ENCODE peak calls at places on chromosomes 6 and 20, in seven cellular contexts. H is cardiac fibroblast; V is activated CD4-positive, CD25-positive, alpha-beta regulatory T cell treated with anti-CD3 and anti-CD28 coated beads, Interleukin-2, amount 50 U/mL, for 72 hours; N is NCI-H446 treated with DMSO at 0.1 percent for 48 hours; C is upper lobe of right lung; D is activated CD4-positive, alpha-beta T cell treated with anti-CD3 and anti-CD28 coated beads, Interleukin-2, amount 50 U/mL, for 1 hour; O is left cardiac atrium. E is an unnamed sample.
A peak's percentile ranks its signal among the peaks of the same experiment; 100 is the strongest.

GRCh38 chr6:28807682-28808280 is 116.0 kb downstream of the TRIM27 start:
- DNase-seq in O (no peak), N (peak; percentile 40), D (no peak), V (no peak), H (peak; percentile 88), C (no peak), E (no peak)

GRCh38 chr6:108667984-108668383 is 107.3 kb downstream of the FOXO3 start:
- DNase-seq in D (no peak), V (no peak), O (no peak), H (peak; percentile 44), N (no peak), C (no peak), E (no peak)

GRCh38 chr6:111260570-111261298 is 173.4 kb downstream of the SLC16A10 start:
- DNase-seq in V (no peak), D (no peak), N (no peak), C (no peak), O (no peak), H (no peak), E (no peak)

GRCh38 chr6:90584636-90585255 is 2.1 kb downstream of the MAP3K7 start:
- DNase-seq in H (peak; percentile 37), D (no peak), C (no peak), V (no peak), O (no peak), N (no peak), E (no peak)

GRCh38 chr20:40293740-40294139 is 395.3 kb downstream of the MAFB start:
- DNase-seq in H (no peak), C (no peak), V (no peak), O (no peak), D (no peak), N (peak; percentile 74), E (no peak)

GRCh38 chr6:2581611-2582010 is 169.1 kb downstream of the MYLK4 start:
- DNase-seq in O (no peak), V (no peak), N (no peak), C (no peak), H (no peak), D (no peak), E (no peak)

GRCh38 chr6:126804255-126805064 is 314.0 kb upstream of the RSPO3 start:
- DNase-seq in N (no peak), D (no peak), H (peak; percentile 77), C (no peak), V (no peak), O (no peak), E (no peak)

GRCh38 chr6:75893058-75893775 is 144.2 kb downstream of the MYO6 start:
- DNase-seq in H (peak; percentile 88), V (no peak), D (no peak), O (no peak), N (peak; percentile 28), C (no peak), E (no peak)

GRCh38 chr6:41451515-41452163 is 94.5 kb upstream of the FOXP4 start:
- DNase-seq in O (peak; percentile 33), D (no peak), H (peak; percentile 23), C (no peak), N (no peak), V (no peak), E (no peak)

GRCh38 chr20:36467076-36467999 is 74.0 kb upstream of the MYL9 start:
- DNase-seq in D (peak; percentile 53), H (peak; percentile 75), N (peak; percentile 25), C (no peak), O (peak; percentile 73), V (peak; percentile 38), E (no peak)

GRCh38 chr20:13549451-13549850 is 89.3 kb downstream of the TASP1 start:
- DNase-seq in H (no peak), N (no peak), D (no peak), O (no peak), C (no peak), V (no peak), E (no peak)

GRCh38 chr20:3473944-3474343 is 3.1 kb downstream of the ATRN start:
- DNase-seq in D (no peak), N (no peak), O (no peak), C (no peak), V (no peak), H (no peak), E (no peak)

GRCh38 chr6:7051780-7052440 is 55.9 kb upstream of the RREB1 start:
- DNase-seq in H (no peak), N (no peak), D (peak; percentile 56), V (peak; percentile 42), C (peak; percentile 86), O (peak; percentile 50), E (peak; percentile 4)

GRCh38 chr6:46015119-46015968 is at the start of gene CLIC5:
- DNase-seq in D (peak; percentile 23), O (peak; percentile 68), N (no peak), C (peak; percentile 76), V (peak; percentile 49), H (no peak), E (peak; percentile 11)

GRCh38 chr6:100461920-100462295 is 2.8 kb downstream of the SIM1 start:
- DNase-seq in V (no peak), N (no peak), O (no peak), H (peak; percentile 28), D (no peak), C (no peak), E (no peak)

GRCh38 chr6:42938987-42939809 is 9.9 kb downstream of the CNPY3 start:
- DNase-seq in H (no peak), V (no peak), C (no peak), O (no peak), N (no peak), D (no peak), E (no peak)

GRCh38 chr6:133609404-133610270 is 279.3 kb upstream of the TCF21 start:
- DNase-seq in C (no peak), N (no peak), V (no peak), O (no peak), D (no peak), H (peak; percentile 100), E (no peak)

GRCh38 chr6:3118353-3119039 is at the start of gene BPHL:
- DNase-seq in V (peak; percentile 100), O (peak; percentile 98), N (peak; percentile 84), C (peak; percentile 99), D (peak; percentile 100), H (peak; percentile 94), E (peak; percentile 99)

GRCh38 chr20:62088258-62089127 is 22.8 kb upstream of the TAF4 start:
- DNase-seq in N (no peak), D (no peak), O (no peak), C (no peak), H (peak; percentile 95), V (no peak), E (no peak)

GRCh38 chr6:168937061-168937460 is 316.6 kb downstream of the THBS2 start:
- DNase-seq in N (no peak), C (no peak), H (peak; percentile 14), O (no peak), V (no peak), D (no peak), E (no peak)

GRCh38 chr20:24473435-24473834 is 4.0 kb downstream of the SYNDIG1 start:
- DNase-seq in N (no peak), H (no peak), C (no peak), O (no peak), V (no peak), D (no peak), E (no peak)

GRCh38 chr6:113969888-113970807 is 800 bp downstream of the HDAC2 start:
- DNase-seq in D (peak; percentile 28), V (peak; percentile 59), O (peak; percentile 60), C (peak; percentile 86), H (peak; percentile 26), N (no peak), E (peak; percentile 29)

GRCh38 chr6:1624848-1625341 is 15.2 kb downstream of the FOXC1 start:
- DNase-seq in D (no peak), V (no peak), O (peak; percentile 65), N (no peak), H (peak; percentile 69), C (no peak), E (no peak)

GRCh38 chr20:6122873-6123649 is at the start of gene FERMT1:
- DNase-seq in D (peak; percentile 2), O (peak; percentile 65), C (peak; percentile 83), V (no peak), H (peak; percentile 76), N (no peak), E (peak; percentile 14)

GRCh38 chr20:62523473-62524203 is 47.8 kb upstream of the GATA5 start:
- DNase-seq in H (no peak), V (peak; percentile 67), D (peak; percentile 36), C (no peak), O (no peak), N (no peak), E (peak; percentile 44)

GRCh38 chr6:37952027-37952426 is 132.5 kb downstream of the ZFAND3 start:
- DNase-seq in C (no peak), D (no peak), H (no peak), N (no peak), O (no peak), V (no peak), E (no peak)

GRCh38 chr6:131669891-131670290 is 31.3 kb downstream of the OR2A4 start:
- DNase-seq in H (peak; percentile 37), C (no peak), V (no peak), N (no peak), O (no peak), D (no peak), E (no peak)

GRCh38 chr6:17096076-17096475 is 5.8 kb upstream of the STMND1 start:
- DNase-seq in H (no peak), V (no peak), D (no peak), N (no peak), C (no peak), O (no peak), E (no peak)